ENCODE peak calls at places on chromosomes 11 and 22, in ten cellular contexts. M is tibial nerve; H is HEK293T; A is amniotic stem cell; K is naive thymus-derived CD4-positive, alpha-beta T cell; W is H4; X is pulmonary artery endothelial cell; J is ureter; U is endothelial cell; T is ACHN. N is an unnamed sample.

GRCh38 chr11:34600339-34601084 is 20.4 kb upstream of the EHF start:
- DNase-seq in K (no peak), A (no peak), U (no peak), J (peak), X (no peak), M (no peak), H (no peak), T (peak), W (no peak), N (no peak)

GRCh38 chr11:55357560-55358184 is 10.1 kb upstream of the OR4A15 start:
- DNase-seq in A (no peak), K (no peak), W (no peak), T (peak), J (no peak), U (no peak), M (no peak), H (no peak), X (no peak), N (no peak)

GRCh38 chr11:132590554-132590953 is 941.7 kb downstream of the OPCML start:
- DNase-seq in U (no peak), A (no peak), K (no peak), W (peak), X (no peak), M (no peak), T (no peak), H (no peak), J (no peak), N (no peak)

GRCh38 chr22:25747245-25747944 is 5.4 kb downstream of the MYO18B start:
- DNase-seq in T (peak), M (no peak), A (peak), U (no peak), W (peak), J (peak), K (no peak), X (peak), H (no peak), N (peak)

GRCh38 chr11:117820071-117820470 is 4.5 kb downstream of the FXYD2 start:
- DNase-seq in W (no peak), U (no peak), K (no peak), X (no peak), A (no peak), M (no peak), T (no peak), H (no peak), J (no peak), N (no peak)

GRCh38 chr11:65530157-65530496 is 5.2 kb downstream of the SCYL1 start:
- DNase-seq in X (no peak), U (no peak), W (no peak), T (no peak), H (no peak), J (no peak), A (no peak), M (no peak), K (no peak), N (no peak)

GRCh38 chr11:41659990-41660389 is 200.5 kb upstream of the LRRC4C start:
- DNase-seq in W (peak), U (no peak), M (no peak), H (no peak), K (no peak), X (no peak), J (no peak), T (no peak), A (no peak), N (no peak)

GRCh38 chr11:117885777-117886176 is 9.3 kb upstream of the FXYD6 start:
- DNase-seq in X (no peak), H (no peak), W (no peak), M (no peak), K (no peak), T (no peak), J (peak), U (no peak), A (no peak), N (peak)

GRCh38 chr11:46380340-46381045 is 976 bp upstream of the MDK start:
- DNase-seq in H (peak), W (peak), A (no peak), M (peak), K (peak), U (peak), T (peak), J (no peak), X (no peak), N (peak)

GRCh38 chr11:45079943-45080719 is 66.3 kb upstream of the PRDM11 start:
- DNase-seq in U (no peak), M (no peak), A (no peak), J (no peak), X (no peak), W (no peak), K (peak), H (no peak), T (no peak), N (no peak)

GRCh38 chr11:7672276-7672959 is 882 bp downstream of the CYB5R2 start:
- DNase-seq in K (no peak), H (no peak), U (no peak), M (no peak), A (no peak), T (no peak), W (no peak), J (peak), X (no peak), N (peak)

GRCh38 chr11:113596658-113597057 is 109.5 kb downstream of the TMPRSS5 start:
- DNase-seq in T (no peak), M (no peak), K (no peak), H (no peak), A (no peak), U (no peak), W (no peak), X (no peak), J (no peak), N (no peak)

GRCh38 chr11:3154001-3154599 is 11.0 kb downstream of the OSBPL5 start:
- DNase-seq in M (no peak), K (no peak), W (no peak), J (no peak), X (no peak), T (no peak), A (no peak), U (no peak), H (no peak), N (peak)

GRCh38 chr22:49015993-49016908 is 811.4 kb downstream of the BRD1 start:
- DNase-seq in A (no peak), J (peak), K (no peak), H (no peak), W (no peak), U (no peak), M (no peak), T (no peak), X (no peak), N (peak)